ENCODE peak calls at places on chromosomes 16 and 17, in nine cellular contexts. One of them, this sample, is unnamed.

GRCh38 chr16:1771864-1772361 is 570 bp upstream of the NME3 start:
- DNase-seq in neural progenitor cell: peak; percentile 35
- DNase-seq in GM19239: no peak
- DNase-seq in mucosa of gallbladder: no peak
- DNase-seq in body of pancreas: no peak
- DNase-seq in activated CD8-positive, alpha-beta T cell treated with anti-CD3 and anti-CD28 coated beads for 36 hours: no peak
- DNase-seq in astrocyte of the spinal cord: no peak
- DNase-seq in activated naive CD4-positive, alpha-beta T cell: no peak
- DNase-seq in breast epithelium: no peak
- DNase-seq in this sample: no peak

GRCh38 chr16:48099455-48099854 is 56.3 kb downstream of the ABCC12 start:
- DNase-seq in neural progenitor cell: peak; percentile 26
- DNase-seq in GM19239: no peak
- DNase-seq in mucosa of gallbladder: no peak
- DNase-seq in body of pancreas: no peak
- DNase-seq in activated CD8-positive, alpha-beta T cell treated with anti-CD3 and anti-CD28 coated beads for 36 hours: no peak
- DNase-seq in astrocyte of the spinal cord: no peak
- DNase-seq in activated naive CD4-positive, alpha-beta T cell: no peak
- DNase-seq in breast epithelium: no peak
- DNase-seq in this sample: no peak

GRCh38 chr16:54080524-54081008 is 206.0 kb downstream of the IRX3 start:
- DNase-seq in neural progenitor cell: no peak
- DNase-seq in GM19239: no peak
- DNase-seq in mucosa of gallbladder: no peak
- DNase-seq in body of pancreas: no peak
- DNase-seq in activated CD8-positive, alpha-beta T cell treated with anti-CD3 and anti-CD28 coated beads for 36 hours: no peak
- DNase-seq in astrocyte of the spinal cord: peak; percentile 98
- DNase-seq in activated naive CD4-positive, alpha-beta T cell: no peak
- DNase-seq in breast epithelium: peak; percentile 69
- DNase-seq in this sample: peak; percentile 92

GRCh38 chr16:22664561-22664997 is 149.4 kb upstream of the HS3ST2 start:
- DNase-seq in neural progenitor cell: no peak
- DNase-seq in GM19239: no peak
- DNase-seq in mucosa of gallbladder: no peak
- DNase-seq in body of pancreas: no peak
- DNase-seq in activated CD8-positive, alpha-beta T cell treated with anti-CD3 and anti-CD28 coated beads for 36 hours: no peak
- DNase-seq in astrocyte of the spinal cord: no peak
- DNase-seq in activated naive CD4-positive, alpha-beta T cell: no peak
- DNase-seq in breast epithelium: no peak
- DNase-seq in this sample: no peak

GRCh38 chr17:34451313-34451712 is 88.3 kb upstream of the CCL1 start:
- DNase-seq in neural progenitor cell: no peak
- DNase-seq in GM19239: no peak
- DNase-seq in mucosa of gallbladder: no peak
- DNase-seq in body of pancreas: no peak
- DNase-seq in activated CD8-positive, alpha-beta T cell treated with anti-CD3 and anti-CD28 coated beads for 36 hours: no peak
- DNase-seq in astrocyte of the spinal cord: no peak
- DNase-seq in activated naive CD4-positive, alpha-beta T cell: no peak
- DNase-seq in breast epithelium: no peak
- DNase-seq in this sample: no peak

GRCh38 chr16:84159800-84160199 is 14.7 kb downstream of the DNAAF1 start:
- DNase-seq in neural progenitor cell: no peak
- DNase-seq in GM19239: no peak
- DNase-seq in mucosa of gallbladder: no peak
- DNase-seq in body of pancreas: no peak
- DNase-seq in activated CD8-positive, alpha-beta T cell treated with anti-CD3 and anti-CD28 coated beads for 36 hours: no peak
- DNase-seq in astrocyte of the spinal cord: no peak
- DNase-seq in activated naive CD4-positive, alpha-beta T cell: no peak
- DNase-seq in breast epithelium: no peak
- DNase-seq in this sample: no peak

GRCh38 chr17:3944485-3945388 is 19.5 kb downstream of the ATP2A3 start:
- DNase-seq in neural progenitor cell: peak; percentile 97
- DNase-seq in GM19239: peak; percentile 51
- DNase-seq in mucosa of gallbladder: peak; percentile 53
- DNase-seq in body of pancreas: no peak
- DNase-seq in activated CD8-positive, alpha-beta T cell treated with anti-CD3 and anti-CD28 coated beads for 36 hours: peak; percentile 28
- DNase-seq in astrocyte of the spinal cord: peak; percentile 48
- DNase-seq in activated naive CD4-positive, alpha-beta T cell: no peak
- DNase-seq in breast epithelium: no peak
- DNase-seq in this sample: peak; percentile 54

GRCh38 chr16:72894291-72895151 is 153.4 kb downstream of the ZFHX3 start:
- DNase-seq in neural progenitor cell: peak; percentile 22
- DNase-seq in GM19239: no peak
- DNase-seq in mucosa of gallbladder: no peak
- DNase-seq in body of pancreas: no peak
- DNase-seq in activated CD8-positive, alpha-beta T cell treated with anti-CD3 and anti-CD28 coated beads for 36 hours: no peak
- DNase-seq in astrocyte of the spinal cord: peak; percentile 14
- DNase-seq in activated naive CD4-positive, alpha-beta T cell: no peak
- DNase-seq in breast epithelium: no peak
- DNase-seq in this sample: no peak

GRCh38 chr17:28499684-28500357 is 6.3 kb upstream of the FOXN1 start:
- DNase-seq in neural progenitor cell: no peak
- DNase-seq in GM19239: no peak
- DNase-seq in mucosa of gallbladder: no peak
- DNase-seq in body of pancreas: no peak
- DNase-seq in activated CD8-positive, alpha-beta T cell treated with anti-CD3 and anti-CD28 coated beads for 36 hours: no peak
- DNase-seq in astrocyte of the spinal cord: no peak
- DNase-seq in activated naive CD4-positive, alpha-beta T cell: no peak
- DNase-seq in breast epithelium: no peak
- DNase-seq in this sample: no peak

GRCh38 chr17:33113281-33114010 is 121.8 kb downstream of the SPACA3 start:
- DNase-seq in neural progenitor cell: no peak
- DNase-seq in GM19239: no peak
- DNase-seq in mucosa of gallbladder: peak; percentile 13
- DNase-seq in body of pancreas: peak; percentile 18
- DNase-seq in activated CD8-positive, alpha-beta T cell treated with anti-CD3 and anti-CD28 coated beads for 36 hours: no peak
- DNase-seq in astrocyte of the spinal cord: no peak
- DNase-seq in activated naive CD4-positive, alpha-beta T cell: no peak
- DNase-seq in breast epithelium: no peak
- DNase-seq in this sample: no peak

GRCh38 chr17:32487460-32488176 is 825 bp downstream of the CDK5R1 start:
- DNase-seq in neural progenitor cell: peak; percentile 69
- DNase-seq in GM19239: peak; percentile 37
- DNase-seq in mucosa of gallbladder: no peak
- DNase-seq in body of pancreas: no peak
- DNase-seq in activated CD8-positive, alpha-beta T cell treated with anti-CD3 and anti-CD28 coated beads for 36 hours: peak; percentile 54
- DNase-seq in astrocyte of the spinal cord: peak; percentile 30
- DNase-seq in activated naive CD4-positive, alpha-beta T cell: peak; percentile 17
- DNase-seq in breast epithelium: no peak
- DNase-seq in this sample: no peak

GRCh38 chr16:51129105-51129504 is 22.0 kb downstream of the SALL1 start:
- DNase-seq in neural progenitor cell: peak; percentile 70
- DNase-seq in GM19239: no peak
- DNase-seq in mucosa of gallbladder: no peak
- DNase-seq in body of pancreas: no peak
- DNase-seq in activated CD8-positive, alpha-beta T cell treated with anti-CD3 and anti-CD28 coated beads for 36 hours: no peak
- DNase-seq in astrocyte of the spinal cord: peak; percentile 11
- DNase-seq in activated naive CD4-positive, alpha-beta T cell: no peak
- DNase-seq in breast epithelium: no peak
- DNase-seq in this sample: no peak

GRCh38 chr17:52149626-52150025 is 8.9 kb downstream of the CA10 start:
- DNase-seq in neural progenitor cell: no peak
- DNase-seq in GM19239: no peak
- DNase-seq in mucosa of gallbladder: no peak
- DNase-seq in body of pancreas: no peak
- DNase-seq in activated CD8-positive, alpha-beta T cell treated with anti-CD3 and anti-CD28 coated beads for 36 hours: no peak
- DNase-seq in astrocyte of the spinal cord: no peak
- DNase-seq in activated naive CD4-positive, alpha-beta T cell: no peak
- DNase-seq in breast epithelium: no peak
- DNase-seq in this sample: no peak

GRCh38 chr17:32943647-32944191 is 15.8 kb downstream of the TMEM98 start:
- DNase-seq in neural progenitor cell: no peak
- DNase-seq in GM19239: no peak
- DNase-seq in mucosa of gallbladder: peak; percentile 48
- DNase-seq in body of pancreas: peak; percentile 39
- DNase-seq in activated CD8-positive, alpha-beta T cell treated with anti-CD3 and anti-CD28 coated beads for 36 hours: no peak
- DNase-seq in astrocyte of the spinal cord: no peak
- DNase-seq in activated naive CD4-positive, alpha-beta T cell: no peak
- DNase-seq in breast epithelium: no peak
- DNase-seq in this sample: peak; percentile 31

This sample was measured in prostate gland.